ENCODE peak calls at places on chromosomes 5 and 9, in seven cellular contexts. E, R, L, G, O, X and U are unnamed samples. For H3K27me3, the result is how much of the 10 kb centered on the place peaks cover.

GRCh38 chr5:35822541-35822940 is 34.1 kb upstream of the IL7R start:
- DNase-seq in R (no peak), G (no peak), X (no peak), O (no peak), L (no peak), E (no peak), U (no peak)

GRCh38 chr5:142841511-142842255 is 71.5 kb downstream of the ARHGAP26 start:
- DNase-seq in X (peak), G (no peak), R (no peak), L (peak), O (no peak), E (no peak), U (no peak)

GRCh38 chr9:104986096-104986495 is 58.1 kb upstream of the ABCA1 start:
- DNase-seq in X (no peak), E (no peak), O (no peak), G (no peak), L (no peak), R (no peak), U (no peak)

GRCh38 chr9:110942522-110942921 is 95.7 kb downstream of the LPAR1 start:
- DNase-seq in R (no peak), X (peak), G (no peak), O (no peak), E (no peak), L (no peak), U (no peak)

GRCh38 chr9:99822096-99822595 is 461 bp downstream of the NR4A3 start:
- DNase-seq in O (no peak), G (peak), X (no peak), E (no peak), R (no peak), L (no peak), U (peak)

GRCh38 chr9:8186553-8186952 is 387.0 kb upstream of the DMAC1 start:
- DNase-seq in L (no peak), O (no peak), E (no peak), X (no peak), G (no peak), R (no peak), U (no peak)

GRCh38 chr9:38057416-38058195 is 11.4 kb downstream of the SHB start:
- DNase-seq in G (peak), E (no peak), X (no peak), R (no peak), L (no peak), O (no peak), U (no peak)

GRCh38 chr9:28289732-28290131 is 716.5 kb upstream of the C9orf72 start:
- DNase-seq in G (no peak), X (no peak), L (no peak), R (no peak), E (no peak), O (no peak), U (no peak)

GRCh38 chr9:126514037-126514821 is 99.5 kb upstream of the LMX1B start:
- DNase-seq in O (no peak), X (peak), R (peak), L (peak), G (peak), E (peak), U (no peak)

GRCh38 chr5:153678617-153679329 is 188.3 kb downstream of the GRIA1 start:
- DNase-seq in O (no peak), E (no peak), X (no peak), L (no peak), G (no peak), R (no peak), U (no peak)

GRCh38 chr9:104993291-104993963 is 65.5 kb upstream of the ABCA1 start:
- DNase-seq in E (no peak), L (peak), O (peak), R (no peak), G (peak), X (peak), U (peak)

GRCh38 chr9:70363760-70364159 is 50.7 kb downstream of the KLF9 start:
- DNase-seq in O (no peak), G (no peak), R (no peak), L (no peak), X (no peak), E (no peak), U (no peak)

GRCh38 chr5:143161893-143162520 is 241.5 kb downstream of the NR3C1 start:
- DNase-seq in E (no peak), G (no peak), R (no peak), L (peak), O (peak), X (peak), U (no peak)

GRCh38 chr9:123425836-123426365 is 69.9 kb downstream of the CRB2 start:
- DNase-seq in O (no peak), E (no peak), G (peak), X (no peak), L (peak), R (no peak), U (no peak)

GRCh38 chr9:123073991-123074422 is 40.5 kb downstream of the GPR21 start:
- DNase-seq in G (no peak), E (no peak), X (peak), O (no peak), R (no peak), L (no peak), U (no peak)

GRCh38 chr9:126327750-126328120 is 1.1 kb downstream of the MVB12B start:
- DNase-seq in X (no peak), R (no peak), L (no peak), O (no peak), G (no peak), E (no peak), U (no peak)

GRCh38 chr9:124551472-124552339 is 44.5 kb upstream of the NR5A1 start:
- DNase-seq in R (peak), G (no peak), L (no peak), E (no peak), O (peak), X (peak), U (no peak)

GRCh38 chr9:132234501-132235045 is 72.7 kb downstream of the NTNG2 start:
- DNase-seq in L (no peak), O (no peak), R (no peak), E (no peak), X (no peak), G (no peak), U (no peak)

GRCh38 chr5:14580037-14581034 is 1.3 kb upstream of the OTULINL start:
- DNase-seq in L (no peak), X (no peak), G (no peak), R (no peak), E (no peak), O (no peak), U (no peak)

GRCh38 chr9:77876091-77876490 is 155.5 kb downstream of the GNAQ start:
- DNase-seq in R (no peak), X (no peak), O (no peak), L (no peak), G (no peak), E (peak), U (no peak)

GRCh38 chr9:89631381-89631780 is 26.6 kb downstream of the GADD45G start:
- DNase-seq in E (no peak), G (peak), L (no peak), O (no peak), X (no peak), R (no peak), U (no peak)

GRCh38 chr5:132426525-132427138 is 57.1 kb downstream of the SLC22A5 start:
- DNase-seq in X (peak), O (peak), L (peak), E (peak), G (peak), R (no peak), U (no peak)
- TF ChIP-seq POLR2A in X (peak), O (no peak), L (no peak), E (no peak), G (no peak), R (no peak), U (no peak)

GRCh38 chr9:137167752-137168574 is 1.9 kb downstream of the LRRC26 start:
- DNase-seq in R (no peak), G (no peak), O (no peak), X (no peak), L (no peak), E (no peak), U (no peak)

GRCh38 chr9:137165250-137165836 is 4.5 kb downstream of the LRRC26 start:
- DNase-seq in E (no peak), X (no peak), R (no peak), L (no peak), G (no peak), O (no peak), U (no peak)

GRCh38 chr9:137164370-137165249 is 5.2 kb downstream of the LRRC26 start:
- DNase-seq in O (no peak), X (no peak), G (no peak), E (no peak), R (no peak), L (no peak), U (no peak)

GRCh38 chr9:137167113-137167751 is 2.6 kb downstream of the LRRC26 start:
- DNase-seq in O (no peak), E (no peak), X (no peak), G (no peak), L (no peak), R (no peak), U (no peak)

DNA sequence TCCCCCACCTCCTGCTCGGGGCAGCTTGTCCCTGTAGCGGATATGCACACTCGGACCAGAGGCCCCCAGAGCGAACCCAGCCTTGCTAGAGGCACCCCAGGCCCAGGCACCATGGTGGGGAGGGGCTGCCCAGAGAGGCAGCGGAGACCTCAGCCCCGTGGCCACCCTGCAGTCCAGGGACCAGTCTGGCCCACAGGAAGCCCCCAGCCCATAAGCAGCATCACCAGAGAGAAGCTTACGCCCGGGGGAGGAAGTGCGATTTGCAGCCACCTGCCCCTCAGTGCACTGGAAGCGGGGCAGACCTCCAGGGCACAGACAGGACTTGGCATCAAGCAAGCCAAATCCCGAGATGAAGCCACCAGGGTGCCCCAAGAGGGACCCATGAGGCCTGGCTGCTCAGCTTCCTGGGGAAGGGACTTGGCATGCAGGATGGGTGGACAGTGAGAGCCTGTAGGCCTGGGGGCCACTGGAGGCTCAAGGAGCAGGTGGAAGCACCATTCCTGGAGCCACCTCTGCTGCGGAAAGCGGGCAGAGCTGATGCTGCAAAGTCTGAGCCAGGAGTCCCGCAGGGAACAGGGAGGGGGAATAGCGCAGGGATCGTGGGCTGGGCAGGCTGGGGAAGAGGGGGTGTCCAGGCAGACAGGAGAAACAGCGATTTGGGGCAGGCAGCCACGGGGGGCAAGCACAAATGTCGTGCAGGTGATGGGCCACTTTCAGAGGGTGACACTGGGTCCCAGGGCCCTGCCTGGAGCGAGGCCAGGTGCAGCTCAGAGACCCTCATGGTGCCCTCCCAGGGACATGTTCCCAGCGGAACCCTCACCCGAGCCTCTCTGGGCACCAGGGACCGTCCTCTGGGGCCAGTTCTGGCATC is 3.4 kb downstream of the LRRC26 start:
- DNase-seq in L (no peak), E (no peak), X (no peak), R (no peak), G (no peak), O (no peak), U (no peak)
- H3K27me3 ChIP-seq in L (half or more), E (under half), X (half or more), R (under half), G (under half), O (half or more), U (under half)

GRCh38 chr5:96440185-96440538 is 7.1 kb upstream of the PCSK1 start:
- DNase-seq in G (no peak), O (no peak), E (no peak), R (no peak), X (no peak), L (no peak), U (no peak)
- H3K27ac ChIP-seq in G (peak), O (no peak), E (no peak), R (no peak), X (no peak), L (no peak), U (no peak)

DNA sequence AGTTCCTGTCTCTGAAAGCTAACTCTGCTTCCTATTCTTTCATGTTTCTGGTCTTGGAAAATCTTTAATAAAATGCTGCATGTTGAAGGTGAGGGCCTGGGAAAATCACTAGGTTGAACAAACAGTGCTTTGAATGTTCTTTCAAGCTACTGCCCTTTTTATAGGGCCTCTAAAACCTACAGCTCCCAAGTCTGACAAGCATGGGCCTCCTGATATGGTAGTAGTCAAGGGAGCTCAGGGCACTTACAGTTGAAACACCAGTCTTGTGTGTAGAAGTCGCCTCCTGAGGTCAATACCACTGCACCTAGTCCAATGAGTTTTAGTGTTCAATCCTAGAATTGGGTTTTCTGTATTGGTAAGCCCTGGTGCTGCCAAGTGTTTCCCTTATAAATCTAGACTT is 20.5 kb downstream of the VLDLR start:
- DNase-seq in X (no peak), G (no peak), E (no peak), O (no peak), R (no peak), L (no peak), U (no peak)
- TF ChIP-seq POLR2A in X (no peak), G (no peak), E (no peak), O (no peak), R (no peak), L (no peak), U (no peak)

DNA sequence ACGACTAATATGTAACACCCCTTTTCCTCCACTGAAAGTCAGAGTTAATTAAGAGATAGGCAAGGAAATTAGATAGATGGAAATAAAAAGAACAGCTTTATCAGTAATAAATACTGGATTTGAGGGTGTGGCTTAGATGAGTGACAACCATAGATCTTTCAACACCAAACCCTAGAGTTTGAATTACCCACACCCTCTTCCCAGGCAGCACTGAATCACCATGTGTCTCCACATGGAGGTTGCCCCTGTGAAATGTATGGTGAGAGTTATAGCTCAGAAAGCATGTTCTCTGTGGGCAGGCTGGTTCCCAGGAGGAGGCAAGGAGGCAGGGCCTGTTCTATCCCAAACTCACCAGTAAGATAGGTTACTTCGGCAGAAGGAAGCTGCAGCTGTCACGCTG is 69.7 kb downstream of the TMEM174 start:
- DNase-seq in O (no peak), G (no peak), R (no peak), X (no peak), L (no peak), E (no peak), U (no peak)
- H3K27me3 ChIP-seq in O (under half), G (under half), R (under half), X (under half), L (under half), E (under half), U (under half)

GRCh38 chr9:130930804-130931349 is 8.2 kb downstream of the FIBCD1 start:
- DNase-seq in X (no peak), G (no peak), E (no peak), R (no peak), L (no peak), O (no peak), U (no peak)

GRCh38 chr9:130933114-130934046 is 5.7 kb downstream of the FIBCD1 start:
- DNase-seq in G (no peak), E (no peak), R (no peak), X (peak), O (no peak), L (no peak), U (no peak)

GRCh38 chr9:130932220-130933069 is 6.6 kb downstream of the FIBCD1 start:
- DNase-seq in G (no peak), R (no peak), X (peak), E (no peak), O (no peak), L (no peak), U (no peak)

GRCh38 chr9:130930132-130930803 is 8.8 kb downstream of the FIBCD1 start:
- DNase-seq in X (no peak), R (no peak), O (no peak), G (no peak), L (no peak), E (no peak), U (no peak)

DNA sequence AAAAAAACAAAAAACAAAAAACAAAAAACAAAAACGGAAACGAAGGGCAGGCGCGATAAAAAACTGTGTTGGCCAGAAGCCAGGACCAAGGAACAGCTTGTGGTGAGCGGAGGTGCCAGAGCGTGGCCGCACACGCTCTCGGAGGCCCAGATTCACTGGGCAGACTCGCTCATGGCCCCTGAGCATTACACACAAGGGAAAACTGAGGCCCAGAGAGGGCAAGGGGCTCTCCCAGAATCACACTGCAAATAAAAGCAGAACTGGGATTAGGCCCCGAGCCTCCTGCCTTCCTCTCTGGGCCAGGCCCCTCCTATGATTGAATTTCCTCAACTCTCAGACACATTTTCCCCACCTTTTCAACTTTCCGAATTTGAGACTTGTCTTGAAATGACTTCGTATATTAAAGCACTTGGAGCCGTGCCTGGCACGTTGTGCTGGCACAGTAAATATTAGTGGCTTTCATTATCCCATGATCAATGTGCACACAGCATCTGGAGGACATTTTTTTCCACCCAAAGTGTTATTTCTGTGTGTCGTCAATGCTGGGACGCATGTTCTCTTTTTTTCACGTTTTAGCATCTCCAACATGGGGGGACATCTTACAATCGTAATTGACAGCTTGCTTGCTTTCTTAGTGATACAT is 7.4 kb downstream of the FIBCD1 start:
- DNase-seq in G (no peak), L (no peak), X (no peak), R (no peak), E (no peak), O (no peak), U (no peak)
- H3K27ac ChIP-seq in G (no peak), L (no peak), X (no peak), R (no peak), E (no peak), O (no peak), U (no peak)

DNA sequence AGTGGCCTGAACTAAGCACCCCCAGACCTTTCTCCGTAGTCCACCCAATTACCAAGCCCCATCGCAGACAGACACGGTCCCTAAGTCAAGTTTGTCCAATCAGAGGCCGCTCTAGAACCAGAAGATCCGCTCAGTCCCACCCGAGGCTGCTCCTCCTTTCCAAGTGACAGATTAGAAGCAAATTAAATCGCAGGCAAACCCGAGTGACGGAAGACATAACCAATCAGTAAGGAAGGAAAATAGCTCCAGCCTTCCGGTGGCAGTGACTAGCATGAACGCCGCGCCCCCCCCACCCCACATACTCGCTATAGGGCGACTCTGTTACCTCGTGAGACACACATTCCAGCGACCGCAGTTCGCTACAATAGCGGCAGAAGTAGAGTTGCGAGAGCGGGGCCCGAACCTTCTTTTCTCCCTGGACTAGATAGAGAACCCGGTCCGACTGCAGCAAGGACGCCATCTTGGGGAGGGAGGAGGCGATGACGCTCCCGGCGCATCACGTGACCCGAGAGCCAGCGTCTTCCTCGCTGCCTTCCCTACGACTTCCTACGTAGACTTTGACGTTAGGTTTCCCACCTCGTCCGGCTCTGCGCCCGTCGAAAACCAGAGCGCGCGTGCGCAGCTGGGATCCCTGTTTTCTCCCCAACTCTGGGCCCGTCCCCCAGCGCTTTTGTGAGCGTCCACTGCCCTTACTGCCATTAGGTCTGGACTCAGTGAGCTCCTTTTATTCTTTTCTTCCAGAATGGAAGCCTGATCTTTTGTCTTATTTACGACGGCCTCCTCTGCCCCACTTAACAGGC is at the start of gene DCTN4:
- DNase-seq in G (peak), O (peak), E (peak), X (peak), R (peak), L (peak), U (peak)
- TF ChIP-seq POLR2A in G (peak), O (peak), E (peak), X (peak), R (peak), L (peak), U (peak)

GRCh38 chr9:14842269-14842668 is 68.0 kb downstream of the FREM1 start:
- DNase-seq in G (no peak), E (no peak), R (no peak), X (no peak), L (no peak), O (no peak), U (no peak)

GRCh38 chr9:14836885-14837284 is 73.3 kb downstream of the FREM1 start:
- DNase-seq in X (no peak), R (no peak), L (no peak), G (no peak), O (no peak), E (no peak), U (no peak)

GRCh38 chr9:14843163-14843562 is 67.1 kb downstream of the FREM1 start:
- DNase-seq in O (no peak), E (no peak), R (no peak), X (no peak), L (no peak), G (no peak), U (no peak)

DNA sequence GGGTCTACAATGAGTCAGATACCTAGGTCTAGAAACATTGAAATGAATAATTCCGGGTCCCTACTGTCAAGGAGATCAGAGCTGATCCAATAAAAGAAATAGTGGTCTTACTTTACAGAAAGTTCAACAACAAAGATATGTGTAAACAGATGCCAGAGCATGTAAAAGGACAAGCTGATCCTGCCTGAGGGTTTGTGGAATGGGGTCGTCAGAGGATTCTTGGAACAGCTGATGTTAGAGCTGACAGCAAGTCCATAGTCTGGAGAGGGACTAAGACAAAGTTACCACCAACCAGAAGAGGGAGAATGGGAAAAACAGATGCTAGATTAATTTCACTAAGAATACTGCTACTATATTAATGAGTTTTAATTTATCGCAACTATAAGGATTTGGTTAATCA is 71.5 kb downstream of the FREM1 start:
- DNase-seq in R (no peak), E (no peak), X (no peak), G (no peak), L (no peak), O (no peak), U (no peak)
- H3K27me3 ChIP-seq in R (under half), E (under half), X (under half), G (under half), L (under half), O (under half), U (under half)